ENCODE peak calls at places on chromosomes 13 and 19, in seven cellular contexts. K is heart left ventricle, J is ovary, X is Peyer's patch, Z is A673, D is neural progenitor cell, P is heart right ventricle. M is an unnamed sample.

GRCh38 chr13:33106656-33107402 is 90.6 kb downstream of the KL start:
- DNase-seq in K (no peak), J (no peak), X (no peak), Z (no peak), D (no peak), P (no peak), M (no peak)

GRCh38 chr19:15381429-15381828 is 1.8 kb upstream of the AKAP8 start:
- DNase-seq in K (no peak), J (no peak), X (no peak), Z (no peak), D (no peak), P (no peak), M (no peak)

GRCh38 chr13:100611678-100612492 is 23.3 kb upstream of the GGACT start:
- DNase-seq in K (no peak), J (no peak), X (no peak), Z (no peak), D (no peak), P (no peak), M (no peak)

GRCh38 chr19:6890938-6891337 is 3.6 kb downstream of the ADGRE1 start:
- DNase-seq in K (no peak), J (no peak), X (no peak), Z (no peak), D (no peak), P (no peak), M (no peak)

GRCh38 chr13:70255406-70255991 is 147.2 kb upstream of the KLHL1 start:
- DNase-seq in K (peak; percentile 43), J (no peak), X (no peak), Z (no peak), D (no peak), P (no peak), M (no peak)

GRCh38 chr13:93227280-93227905 is 786 bp downstream of the GPC6 start:
- DNase-seq in K (no peak), J (peak; percentile 48), X (no peak), Z (peak; percentile 74), D (peak; percentile 75), P (no peak), M (no peak)

GRCh38 chr13:85503797-85504196 is 295.4 kb downstream of the SLITRK6 start:
- DNase-seq in K (no peak), J (no peak), X (no peak), Z (no peak), D (no peak), P (no peak), M (no peak)

GRCh38 chr19:38452430-38453366 is 19.2 kb downstream of the RYR1 start:
- DNase-seq in K (no peak), J (no peak), X (no peak), Z (peak; percentile 38), D (peak; percentile 72), P (no peak), M (no peak)

GRCh38 chr13:90154311-90154960 is 1193.1 kb upstream of the MIR17HG start:
- DNase-seq in K (no peak), J (no peak), X (no peak), Z (peak; percentile 6), D (no peak), P (no peak), M (no peak)

GRCh38 chr13:59038824-59039223 is 1124.9 kb downstream of the DIAPH3 start:
- DNase-seq in K (no peak), J (no peak), X (no peak), Z (no peak), D (no peak), P (no peak), M (no peak)

GRCh38 chr13:92745233-92745632 is 481.4 kb upstream of the GPC6 start:
- DNase-seq in K (no peak), J (no peak), X (no peak), Z (no peak), D (no peak), P (no peak), M (no peak)

GRCh38 chr19:39833160-39833463 is 850 bp downstream of the DYRK1B start:
- DNase-seq in K (no peak), J (no peak), X (no peak), Z (no peak), D (no peak), P (no peak), M (no peak)

DNA sequence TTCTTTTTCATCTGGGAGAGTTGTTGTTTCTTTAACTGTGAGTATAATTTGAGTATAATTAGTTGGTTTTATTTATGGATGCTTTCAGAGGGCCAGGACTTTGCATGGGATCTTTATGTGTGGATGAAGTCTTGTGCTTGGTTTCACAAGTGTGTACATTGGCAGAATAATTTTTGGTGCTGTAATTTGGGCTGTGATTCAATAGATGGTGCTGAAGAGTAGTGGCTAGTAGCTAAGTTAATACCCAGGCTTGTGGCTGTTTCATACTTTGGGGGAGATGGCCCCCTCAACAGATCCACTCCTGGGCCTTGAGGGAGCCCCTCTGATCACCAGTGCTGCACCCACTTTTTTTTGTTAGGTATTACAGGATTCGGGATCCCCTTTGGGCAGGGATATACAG is 1142.4 kb downstream of the SLITRK1 start:
- DNase-seq in K (no peak), J (no peak), X (no peak), Z (no peak), D (no peak), P (no peak), M (no peak)
- TF ChIP-seq CTCF in K (no peak), J (no peak), X (no peak), Z (peak; percentile 34), D (peak; percentile 22), P (no peak), M (no peak)

DNA sequence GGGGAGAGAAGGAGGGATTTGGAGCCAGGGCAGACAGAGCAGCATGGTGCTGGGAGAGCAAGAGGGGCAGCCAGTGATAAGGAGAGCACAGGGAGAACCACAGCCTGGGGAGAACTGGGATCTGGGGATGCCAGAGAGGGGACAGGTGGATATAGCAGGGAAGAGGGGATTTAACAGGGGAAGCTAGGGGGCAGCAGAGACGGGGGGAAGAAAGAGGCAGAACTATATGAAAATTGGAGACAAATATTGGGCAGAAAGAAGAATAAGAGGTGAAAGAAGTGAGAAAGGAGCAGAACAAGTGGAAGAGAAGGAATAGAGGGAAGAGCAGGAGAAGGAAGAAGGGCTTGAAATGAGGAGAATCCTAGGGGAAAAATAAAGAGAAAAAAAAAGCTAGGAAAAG is 6.5 kb upstream of the ZNF528 start:
- DNase-seq in K (no peak), J (no peak), X (no peak), Z (no peak), D (no peak), P (no peak), M (no peak)
- H3K9me3 ChIP-seq in K (peaks cover 69% of the 10 kb centered on the region), J (peaks cover 35% of the 10 kb centered on the region), X (peaks cover 73% of the 10 kb centered on the region), Z (peaks cover 11% of the 10 kb centered on the region), D (no peaks in the 10 kb centered on the region), P (peaks cover 87% of the 10 kb centered on the region), M (peaks cover 38% of the 10 kb centered on the region)

GRCh38 chr19:58469241-58470013 is 2.5 kb downstream of the ZNF324 start:
- DNase-seq in K (no peak), J (no peak), X (no peak), Z (no peak), D (no peak), P (no peak), M (no peak)

GRCh38 chr19:58471736-58472135 is 4.4 kb upstream of the ZNF446 start:
- DNase-seq in K (no peak), J (no peak), X (no peak), Z (no peak), D (no peak), P (no peak), M (no peak)

GRCh38 chr19:58466760-58467589 is at the start of gene ZNF324:
- DNase-seq in K (peak; percentile 99), J (peak; percentile 98), X (peak; percentile 99), Z (peak; percentile 99), D (peak; percentile 100), P (peak; percentile 98), M (peak; percentile 99)

GRCh38 chr19:58466089-58466759 is 656 bp upstream of the ZNF324 start:
- DNase-seq in K (no peak), J (no peak), X (no peak), Z (no peak), D (no peak), P (no peak), M (no peak)

GRCh38 chr19:58468216-58468839 is 1.4 kb downstream of the ZNF324 start:
- DNase-seq in K (no peak), J (no peak), X (no peak), Z (no peak), D (no peak), P (no peak), M (no peak)
- TF ChIP-seq CTCF in K (no peak), J (no peak), X (no peak), Z (no peak), D (no peak), P (no peak), M (no peak)

GRCh38 chr19:43906774-43907173 is 28.3 kb downstream of the ZNF45 start:
- DNase-seq in K (no peak), J (no peak), X (no peak), Z (no peak), D (no peak), P (no peak), M (no peak)

GRCh38 chr19:43895727-43896126 is 39.4 kb downstream of the ZNF45 start:
- DNase-seq in K (no peak), J (no peak), X (no peak), Z (no peak), D (no peak), P (no peak), M (no peak)

GRCh38 chr19:43902399-43902798 is 32.7 kb downstream of the ZNF45 start:
- DNase-seq in K (no peak), J (no peak), X (no peak), Z (no peak), D (no peak), P (no peak), M (no peak)

GRCh38 chr19:43905897-43906296 is 29.2 kb downstream of the ZNF45 start:
- DNase-seq in K (no peak), J (no peak), X (no peak), Z (no peak), D (no peak), P (no peak), M (no peak)

DNA sequence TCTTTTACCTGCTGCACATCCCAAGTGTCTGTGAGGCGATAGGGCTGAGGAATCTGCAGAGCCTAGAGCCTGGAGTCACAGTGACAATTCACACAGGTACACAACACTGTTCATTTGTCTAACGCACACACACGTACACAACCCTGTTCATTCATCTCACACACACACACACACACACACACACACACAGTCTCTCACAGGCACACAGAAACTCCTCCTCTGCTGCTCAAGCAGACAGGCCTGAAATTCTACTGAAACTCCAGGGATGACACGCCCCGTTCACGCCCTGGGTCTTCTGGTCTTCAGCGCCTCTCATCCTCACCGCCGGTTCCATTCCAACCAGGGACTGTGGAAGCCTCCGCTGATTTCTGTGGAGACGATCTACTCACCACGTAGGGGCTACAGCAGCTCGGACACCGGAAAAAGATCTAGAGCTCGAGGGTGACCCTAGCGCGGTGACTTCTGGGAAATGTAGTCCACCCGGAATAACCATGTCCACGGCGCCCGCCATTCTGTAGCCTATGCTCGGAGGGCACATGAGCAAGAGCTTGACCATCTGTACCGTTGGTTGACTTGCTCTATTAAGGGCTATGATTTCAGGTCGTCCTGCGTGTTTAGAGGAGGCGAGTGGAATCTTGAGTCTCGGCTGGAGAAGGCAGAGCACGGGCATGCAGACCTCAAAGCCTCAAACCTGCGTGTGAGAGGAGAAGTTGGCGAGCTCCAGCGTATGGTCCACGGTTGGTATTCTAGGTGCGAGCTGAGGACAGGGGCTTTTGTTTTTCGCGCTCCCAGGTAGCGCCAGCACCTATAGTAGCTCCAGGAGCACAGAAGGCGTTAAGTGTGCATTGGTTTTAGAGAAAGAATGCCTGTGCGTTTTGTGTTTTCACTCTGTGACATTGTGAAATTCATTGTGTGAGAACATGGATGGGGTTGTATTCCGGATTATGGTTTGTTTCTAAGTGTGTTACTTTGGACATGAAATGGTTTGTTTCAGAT is 33.4 kb downstream of the ZNF45 start:
- DNase-seq in K (peak; percentile 88), J (peak; percentile 86), X (peak; percentile 88), Z (peak; percentile 76), D (peak; percentile 91), P (peak; percentile 76), M (peak; percentile 81)
- H3K9me3 ChIP-seq in K (peaks cover 47% of the 10 kb centered on the region), J (peaks cover 6% of the 10 kb centered on the region), X (peaks cover 40% of the 10 kb centered on the region), Z (peaks cover 3% of the 10 kb centered on the region), D (peaks cover 15% of the 10 kb centered on the region), P (peaks cover 39% of the 10 kb centered on the region), M (no peaks in the 10 kb centered on the region)

GRCh38 chr13:49099513-49099877 is 120.6 kb upstream of the MLNR start:
- DNase-seq in K (no peak), J (no peak), X (no peak), Z (no peak), D (no peak), P (no peak), M (no peak)
- TF ChIP-seq CTCF in K (no peak), J (no peak), X (no peak), Z (no peak), D (no peak), P (no peak), M (no peak)

M was measured in lung.